ENCODE peak calls at places on chromosomes 7 and 10, in seven cellular contexts. G, H, U, D, P, A and B are unnamed samples.

GRCh38 chr10:132193907-132194552 is 7.3 kb downstream of the DPYSL4 start:
- DNase-seq in G (no peak), H (peak; percentile 20), U (no peak), D (no peak), P (no peak), A (no peak), B (no peak)

GRCh38 chr10:6995339-6995738 is 415.3 kb upstream of the PRKCQ start:
- DNase-seq in G (no peak), H (no peak), U (no peak), D (no peak), P (no peak), A (no peak), B (no peak)

GRCh38 chr7:130305677-130306076 is 12.7 kb downstream of the CPA4 start:
- DNase-seq in G (no peak), H (no peak), U (no peak), D (no peak), P (no peak), A (no peak), B (no peak)

GRCh38 chr7:144407266-144407931 is 3.9 kb upstream of the NOBOX start:
- DNase-seq in G (no peak), H (no peak), U (no peak), D (peak; percentile 21), P (no peak), A (no peak), B (no peak)

GRCh38 chr10:106652279-106652678 is 512.2 kb downstream of the SORCS1 start:
- DNase-seq in G (no peak), H (no peak), U (no peak), D (peak; percentile 57), P (no peak), A (no peak), B (no peak)

GRCh38 chr10:48448796-48449195 is 142.3 kb downstream of the MAPK8 start:
- DNase-seq in G (no peak), H (no peak), U (no peak), D (peak; percentile 63), P (no peak), A (no peak), B (no peak)

GRCh38 chr7:36597099-36597773 is 127.1 kb downstream of the AOAH start:
- DNase-seq in G (no peak), H (no peak), U (no peak), D (peak; percentile 82), P (no peak), A (no peak), B (no peak)

GRCh38 chr10:14513061-14513460 is 182.3 kb upstream of the FRMD4A start:
- DNase-seq in G (no peak), H (no peak), U (no peak), D (no peak), P (no peak), A (no peak), B (no peak)

GRCh38 chr10:6409982-6410694 is 169.9 kb downstream of the PRKCQ start:
- DNase-seq in G (no peak), H (peak; percentile 51), U (no peak), D (no peak), P (no peak), A (no peak), B (no peak)

GRCh38 chr10:10967029-10967428 is 50.6 kb upstream of the CELF2 start:
- DNase-seq in G (no peak), H (no peak), U (no peak), D (no peak), P (no peak), A (peak; percentile 46), B (no peak)

GRCh38 chr7:95509199-95509598 is 23.5 kb downstream of the ASB4 start:
- DNase-seq in G (no peak), H (no peak), U (peak; percentile 36), D (no peak), P (no peak), A (no peak), B (no peak)

GRCh38 chr7:50940621-50941020 is 157.9 kb upstream of the GRB10 start:
- DNase-seq in G (no peak), H (no peak), U (no peak), D (no peak), P (no peak), A (no peak), B (no peak)

GRCh38 chr10:112565434-112566053 is 118.5 kb downstream of the VTI1A start:
- DNase-seq in G (no peak), H (no peak), U (peak; percentile 28), D (peak; percentile 83), P (peak; percentile 47), A (no peak), B (no peak)

GRCh38 chr7:41979834-41980307 is 257.1 kb downstream of the GLI3 start:
- DNase-seq in G (no peak), H (no peak), U (peak; percentile 37), D (peak; percentile 57), P (peak; percentile 23), A (no peak), B (no peak)

GRCh38 chr7:127682140-127682539 is 30.1 kb downstream of the SND1 start:
- DNase-seq in G (no peak), H (no peak), U (no peak), D (no peak), P (no peak), A (no peak), B (no peak)

GRCh38 chr10:20795391-20795790 is 101.7 kb downstream of the NEBL start:
- DNase-seq in G (no peak), H (no peak), U (no peak), D (no peak), P (no peak), A (no peak), B (no peak)

GRCh38 chr10:51063659-51064535 is 10.4 kb upstream of the PRKG1 start:
- DNase-seq in G (no peak), H (no peak), U (no peak), D (peak; percentile 99), P (no peak), A (no peak), B (no peak)

GRCh38 chr7:38839846-38840245 is 69.1 kb downstream of the VPS41 start:
- DNase-seq in G (no peak), H (no peak), U (no peak), D (no peak), P (no peak), A (no peak), B (no peak)
- TF ChIP-seq CTCF in G (no peak), H (no peak), U (no peak), D (no peak), P (no peak), A (no peak), B (no peak)

GRCh38 chr10:79082631-79083581 is 14.1 kb downstream of the ZMIZ1 start:
- DNase-seq in G (no peak), H (no peak), U (no peak), D (peak; percentile 51), P (no peak), A (no peak), B (no peak)

GRCh38 chr10:79079490-79080355 is 11.0 kb downstream of the ZMIZ1 start:
- DNase-seq in G (peak; percentile 81), H (no peak), U (no peak), D (peak; percentile 79), P (peak; percentile 63), A (no peak), B (no peak)

GRCh38 chr10:79079074-79079397 is 10.3 kb downstream of the ZMIZ1 start:
- DNase-seq in G (no peak), H (no peak), U (no peak), D (no peak), P (no peak), A (no peak), B (no peak)

GRCh38 chr10:79082035-79082373 is 13.2 kb downstream of the ZMIZ1 start:
- DNase-seq in G (no peak), H (no peak), U (no peak), D (no peak), P (no peak), A (no peak), B (no peak)

DNA sequence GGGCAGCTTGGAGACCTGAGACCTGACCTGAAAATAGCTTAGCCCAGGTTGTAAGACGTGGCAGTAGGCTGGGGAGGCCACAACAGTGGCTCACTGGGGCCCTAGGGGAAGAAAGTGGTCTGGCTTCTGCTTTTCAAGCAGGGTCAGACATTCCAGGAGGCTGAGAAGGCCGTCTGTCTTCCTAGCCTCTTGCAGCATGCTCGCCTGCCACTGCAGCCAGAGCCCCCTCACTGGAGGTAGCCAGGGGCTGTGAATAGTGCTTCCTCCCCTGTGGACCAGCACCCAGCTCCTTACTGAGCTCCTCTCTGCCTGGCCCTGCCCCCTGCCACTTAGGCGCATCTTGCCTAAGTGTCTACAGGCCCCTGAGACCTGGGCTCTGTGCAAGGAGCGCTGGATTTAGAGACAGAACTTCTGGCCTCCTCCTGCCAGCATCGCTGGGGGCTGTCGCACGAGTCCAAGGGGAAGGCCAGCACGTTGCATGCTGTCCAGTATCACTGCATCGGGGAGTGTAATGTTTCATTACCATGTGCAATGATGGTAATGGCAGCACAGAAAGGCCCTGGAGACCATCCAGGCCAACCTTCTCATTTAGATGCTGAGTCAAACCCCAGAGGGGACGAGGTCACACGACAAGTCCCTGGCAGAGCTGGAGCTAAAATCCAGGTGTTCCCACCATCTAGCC is 12.7 kb downstream of the ZMIZ1 start:
- DNase-seq in G (no peak), H (no peak), U (no peak), D (peak; percentile 99), P (no peak), A (no peak), B (no peak)
- TF ChIP-seq CTCF in G (no peak), H (no peak), U (no peak), D (no peak), P (no peak), A (no peak), B (no peak)

GRCh38 chr7:140033036-140033435 is 29.7 kb downstream of the PARP12 start:
- DNase-seq in G (no peak), H (no peak), U (no peak), D (peak; percentile 71), P (no peak), A (no peak), B (no peak)

GRCh38 chr7:140033779-140034363 is 28.9 kb downstream of the PARP12 start:
- DNase-seq in G (no peak), H (no peak), U (no peak), D (no peak), P (no peak), A (no peak), B (no peak)

GRCh38 chr7:140035400-140036223 is 27.1 kb downstream of the PARP12 start:
- DNase-seq in G (no peak), H (no peak), U (no peak), D (peak; percentile 89), P (no peak), A (no peak), B (no peak)

GRCh38 chr7:140039071-140039470 is 23.7 kb downstream of the PARP12 start:
- DNase-seq in G (peak; percentile 18), H (no peak), U (no peak), D (no peak), P (no peak), A (no peak), B (no peak)

DNA sequence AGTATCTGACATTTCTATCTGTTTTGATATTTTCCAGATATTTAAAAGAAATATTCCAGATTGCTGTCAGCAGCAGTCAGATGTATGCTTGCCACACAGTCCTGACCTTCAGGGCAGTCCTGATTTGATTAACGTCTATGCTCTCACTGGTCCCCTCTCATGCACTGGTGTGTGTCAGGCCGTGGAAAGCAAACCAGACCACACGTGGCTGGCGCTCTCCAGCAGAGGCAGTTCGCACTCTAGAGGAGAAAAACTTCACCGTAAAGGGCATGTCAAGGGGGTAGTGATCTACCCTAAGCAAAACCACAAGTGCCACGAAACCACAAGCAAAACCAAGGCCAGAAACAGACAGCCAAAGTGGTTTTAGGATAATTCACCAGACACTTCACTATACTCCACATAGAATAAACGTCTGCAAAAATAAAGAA is 26.5 kb downstream of the PARP12 start:
- DNase-seq in G (no peak), H (no peak), U (no peak), D (no peak), P (no peak), A (no peak), B (no peak)
- TF ChIP-seq CTCF in G (no peak), H (no peak), U (no peak), D (no peak), P (no peak), A (no peak), B (no peak)

GRCh38 chr7:40761757-40762342 is 627.0 kb downstream of the SUGCT start:
- DNase-seq in G (no peak), H (no peak), U (peak; percentile 20), D (no peak), P (no peak), A (no peak), B (no peak)
- TF ChIP-seq CTCF in G (no peak), H (no peak), U (no peak), D (peak; percentile 22), P (no peak), A (no peak), B (no peak)